ENCODE peak calls at places on chromosomes 7 and 10, in five cellular contexts. A, P, X, G and Y are unnamed samples.

GRCh38 chr7:12212051-12212485 is 974 bp downstream of the TMEM106B start:
- DNase-seq in G (no peak), A (no peak), P (no peak), X (no peak), Y (no peak)

GRCh38 chr7:129110575-129111376 is 33.7 kb upstream of the TSPAN33 start:
- DNase-seq in A (no peak), P (no peak), G (no peak), X (no peak), Y (no peak)

GRCh38 chr7:101696-102376 is 90.5 kb upstream of the FAM20C start:
- DNase-seq in A (no peak), P (no peak), G (peak), X (peak), Y (no peak)

GRCh38 chr10:101694674-101695403 is at the start of gene FBXW4:
- DNase-seq in A (peak), X (peak), P (peak), G (peak), Y (peak)

GRCh38 chr7:105790996-105791395 is 85.4 kb downstream of the ATXN7L1 start:
- DNase-seq in A (no peak), G (no peak), P (no peak), X (no peak), Y (no peak)

GRCh38 chr7:120998525-120998924 is 10.0 kb downstream of the CPED1 start:
- DNase-seq in P (no peak), G (no peak), X (no peak), A (no peak), Y (no peak)

GRCh38 chr10:102384053-102384452 is 11.5 kb upstream of the NFKB2 start:
- DNase-seq in A (no peak), X (no peak), P (no peak), G (no peak), Y (no peak)

GRCh38 chr7:70681847-70682350 is 450.0 kb upstream of the GALNT17 start:
- DNase-seq in A (no peak), G (no peak), P (no peak), X (no peak), Y (no peak)

GRCh38 chr7:22631730-22632129 is 95.3 kb upstream of the IL6 start:
- DNase-seq in A (no peak), G (no peak), P (no peak), X (no peak), Y (no peak)

GRCh38 chr10:89921422-89921821 is 220.0 kb downstream of the KIF20B start:
- DNase-seq in A (no peak), G (no peak), P (no peak), X (no peak), Y (no peak)

GRCh38 chr10:114482915-114483314 is 78.6 kb upstream of the AFAP1L2 start:
- DNase-seq in X (no peak), G (no peak), P (no peak), A (no peak), Y (peak)

GRCh38 chr7:101397243-101397642 is 34.6 kb downstream of the COL26A1 start:
- DNase-seq in X (no peak), A (no peak), G (no peak), P (no peak), Y (no peak)

GRCh38 chr7:6226194-6226799 is 46.1 kb downstream of the CYTH3 start:
- DNase-seq in A (no peak), X (peak), P (no peak), G (no peak), Y (no peak)

GRCh38 chr10:91798736-91799579 is 732 bp downstream of the TNKS2 start:
- DNase-seq in G (peak), X (peak), P (peak), A (no peak), Y (peak)

GRCh38 chr7:144821069-144821468 is 14.8 kb downstream of the TPK1 start:
- DNase-seq in A (no peak), G (peak), X (no peak), P (no peak), Y (no peak)

GRCh38 chr7:69067397-69067796 is 530.9 kb upstream of the AUTS2 start:
- DNase-seq in G (no peak), X (no peak), A (no peak), P (no peak), Y (no peak)

GRCh38 chr10:126598009-126598408 is 72.5 kb downstream of the C10orf90 start:
- DNase-seq in X (peak), P (no peak), G (peak), A (peak), Y (no peak)

GRCh38 chr7:41705109-41705871 is 2.4 kb upstream of the INHBA start:
- DNase-seq in P (peak), A (peak), X (peak), G (peak), Y (peak)

GRCh38 chr7:21939136-21939857 is 6.4 kb downstream of the CDCA7L start:
- DNase-seq in X (peak), P (no peak), A (no peak), G (peak), Y (no peak)

GRCh38 chr10:117159390-117159789 is 21.3 kb upstream of the VAX1 start:
- DNase-seq in P (no peak), G (no peak), A (no peak), X (no peak), Y (no peak)

GRCh38 chr7:552711-553636 is 33.3 kb upstream of the PDGFA start:
- DNase-seq in G (no peak), P (no peak), A (no peak), X (no peak), Y (no peak)

GRCh38 chr7:158097511-158098124 is 490.0 kb downstream of the PTPRN2 start:
- DNase-seq in G (no peak), X (no peak), P (no peak), A (no peak), Y (no peak)

GRCh38 chr10:86770412-86770960 is 14.1 kb downstream of the BMPR1A start:
- DNase-seq in X (no peak), P (no peak), A (no peak), G (no peak), Y (no peak)